ENCODE peak calls at places on chromosomes 3 and 15, in eight cellular contexts. P, O, U, T, X, N, C and I are unnamed samples.

GRCh38 chr3:175346573-175347356 is 487.6 kb downstream of the NAALADL2 start:
- DNase-seq in P (no peak), O (peak; percentile 6), U (no peak), T (peak; percentile 46), X (peak; percentile 32), N (peak; percentile 78), C (peak; percentile 34), I (no peak)

GRCh38 chr3:39346785-39347585 is 17.5 kb downstream of the CCR8 start:
- DNase-seq in P (no peak), O (no peak), U (peak; percentile 16), T (no peak), X (no peak), N (no peak), C (no peak), I (no peak)

GRCh38 chr3:16808393-16809107 is 76.2 kb upstream of the PLCL2 start:
- DNase-seq in P (no peak), O (no peak), U (peak; percentile 23), T (no peak), X (no peak), N (no peak), C (no peak), I (no peak)

GRCh38 chr3:79258479-79258878 is 509.3 kb downstream of the ROBO1 start:
- DNase-seq in P (no peak), O (no peak), U (no peak), T (no peak), X (no peak), N (no peak), C (no peak), I (no peak)

GRCh38 chr15:90219421-90220141 is 14.2 kb downstream of the CIB1 start:
- DNase-seq in P (peak; percentile 42), O (peak; percentile 11), U (peak; percentile 52), T (no peak), X (no peak), N (peak; percentile 86), C (no peak), I (no peak)

GRCh38 chr15:90038639-90039095 is 37.5 kb downstream of the ZNF710 start:
- DNase-seq in P (no peak), O (no peak), U (no peak), T (no peak), X (no peak), N (no peak), C (no peak), I (no peak)

GRCh38 chr3:195900426-195901355 is 7.7 kb downstream of the TNK2 start:
- DNase-seq in P (no peak), O (peak; percentile 93), U (peak; percentile 60), T (no peak), X (peak; percentile 43), N (peak; percentile 82), C (peak; percentile 85), I (peak; percentile 78)

GRCh38 chr3:35184775-35185174 is 454.6 kb upstream of the ARPP21 start:
- DNase-seq in P (no peak), O (no peak), U (no peak), T (no peak), X (no peak), N (no peak), C (no peak), I (no peak)

GRCh38 chr3:117454236-117454635 is 744.7 kb downstream of the TUSC7 start:
- DNase-seq in P (no peak), O (no peak), U (no peak), T (peak; percentile 1), X (no peak), N (no peak), C (no peak), I (no peak)

GRCh38 chr3:124078978-124079911 is 87.3 kb upstream of the ROPN1 start:
- DNase-seq in P (no peak), O (peak; percentile 26), U (peak; percentile 24), T (peak; percentile 48), X (peak; percentile 45), N (no peak), C (peak; percentile 35), I (no peak)

GRCh38 chr3:174858353-174858752 is 781 bp upstream of the NAALADL2 start:
- DNase-seq in P (no peak), O (no peak), U (no peak), T (no peak), X (no peak), N (no peak), C (no peak), I (no peak)

GRCh38 chr3:112773864-112774263 is 72.8 kb downstream of the CD200R1L start:
- DNase-seq in P (peak; percentile 2), O (no peak), U (peak; percentile 12), T (no peak), X (no peak), N (no peak), C (no peak), I (no peak)

GRCh38 chr3:176939022-176939817 is 258.1 kb downstream of the TBL1XR1 start:
- DNase-seq in P (peak; percentile 18), O (peak; percentile 62), U (peak; percentile 59), T (peak; percentile 78), X (peak; percentile 47), N (no peak), C (peak; percentile 68), I (no peak)

GRCh38 chr15:78360426-78360825 is 20.3 kb downstream of the CRABP1 start:
- DNase-seq in P (no peak), O (no peak), U (no peak), T (peak; percentile 50), X (no peak), N (no peak), C (no peak), I (no peak)

GRCh38 chr15:57951328-57951932 is 114.1 kb downstream of the ALDH1A2 start:
- DNase-seq in P (no peak), O (no peak), U (no peak), T (no peak), X (no peak), N (no peak), C (no peak), I (no peak)

GRCh38 chr3:145776782-145777408 is 384.1 kb downstream of the PLOD2 start:
- DNase-seq in P (no peak), O (peak; percentile 35), U (peak; percentile 18), T (no peak), X (peak; percentile 70), N (no peak), C (peak; percentile 78), I (no peak)

GRCh38 chr3:132628157-132628556 is 31.1 kb downstream of the ACKR4 start:
- DNase-seq in P (no peak), O (no peak), U (no peak), T (no peak), X (no peak), N (no peak), C (no peak), I (no peak)

GRCh38 chr3:4107430-4107829 is 195.7 kb upstream of the SETMAR start:
- DNase-seq in P (no peak), O (no peak), U (no peak), T (no peak), X (no peak), N (no peak), C (no peak), I (no peak)

GRCh38 chr3:107938128-107938527 is 152.7 kb downstream of the CD47 start:
- DNase-seq in P (no peak), O (peak; percentile 8), U (no peak), T (no peak), X (peak; percentile 35), N (no peak), C (peak; percentile 58), I (no peak)

GRCh38 chr15:44698651-44699050 is 12.5 kb downstream of the PATL2 start:
- DNase-seq in P (no peak), O (no peak), U (no peak), T (no peak), X (no peak), N (no peak), C (no peak), I (no peak)

GRCh38 chr3:53350652-53351051 is 3.3 kb upstream of the DCP1A start:
- DNase-seq in P (no peak), O (no peak), U (peak; percentile 13), T (no peak), X (no peak), N (no peak), C (no peak), I (no peak)

GRCh38 chr3:129112308-129113052 is 9.1 kb downstream of the RAB43 start:
- DNase-seq in P (no peak), O (no peak), U (peak; percentile 45), T (no peak), X (no peak), N (no peak), C (no peak), I (no peak)

GRCh38 chr15:91892417-91892816 is 38.9 kb downstream of the SLCO3A1 start:
- DNase-seq in P (no peak), O (no peak), U (no peak), T (no peak), X (no peak), N (no peak), C (peak; percentile 72), I (no peak)

GRCh38 chr3:45178131-45179023 is 32.2 kb upstream of the CDCP1 start:
- DNase-seq in P (no peak), O (no peak), U (no peak), T (no peak), X (no peak), N (no peak), C (no peak), I (no peak)

GRCh38 chr15:99443768-99444446 is 121.9 kb upstream of the MEF2A start:
- DNase-seq in P (no peak), O (no peak), U (no peak), T (no peak), X (no peak), N (peak; percentile 67), C (peak; percentile 7), I (peak; percentile 33)

GRCh38 chr15:74904190-74904805 is 2.4 kb downstream of the FAM219B start:
- DNase-seq in P (no peak), O (no peak), U (no peak), T (no peak), X (no peak), N (no peak), C (no peak), I (no peak)

GRCh38 chr3:63519426-63519825 is 133.0 kb upstream of the SNTN start:
- DNase-seq in P (no peak), O (no peak), U (no peak), T (no peak), X (no peak), N (no peak), C (no peak), I (no peak)